ENCODE peak calls at places on chromosomes 2 and 18, in seven cellular contexts. V, L, O, M, A, R and H are unnamed samples.

GRCh38 chr2:219663116-219663762 is 35.8 kb downstream of the SLC4A3 start:
- DNase-seq in V (no peak), L (no peak), M (no peak), O (no peak), R (no peak), A (no peak), H (no peak)

GRCh38 chr2:224712346-224712745 is 3.8 kb downstream of the CCDC195 start:
- DNase-seq in L (no peak), O (peak), A (no peak), V (peak), R (no peak), M (peak), H (peak)

GRCh38 chr2:96661324-96661723 is 18.8 kb downstream of the FER1L5 start:
- DNase-seq in O (no peak), R (no peak), L (no peak), M (no peak), V (no peak), A (no peak), H (no peak)

GRCh38 chr2:165637396-165637795 is 156.7 kb downstream of the GALNT3 start:
- DNase-seq in V (no peak), M (peak), R (no peak), A (no peak), L (no peak), O (peak), H (no peak)

GRCh38 chr2:237743561-237744269 is 54.9 kb upstream of the RBM44 start:
- DNase-seq in V (peak), R (no peak), L (no peak), O (peak), M (no peak), A (no peak), H (no peak)

GRCh38 chr2:105328281-105329196 is 996 bp downstream of the TGFBRAP1 start:
- DNase-seq in A (no peak), V (no peak), M (peak), L (peak), R (no peak), O (peak), H (peak)

GRCh38 chr2:88227446-88227845 is 57.3 kb downstream of the THNSL2 start:
- DNase-seq in L (no peak), M (no peak), R (no peak), A (no peak), O (peak), V (peak), H (peak)

GRCh38 chr2:200782243-200782642 is 29.5 kb upstream of the BZW1 start:
- DNase-seq in A (no peak), O (peak), L (no peak), V (peak), M (peak), R (no peak), H (peak)

GRCh38 chr18:35816003-35816402 is 156.5 kb upstream of the RMP24 start:
- DNase-seq in A (no peak), R (no peak), L (no peak), O (no peak), M (no peak), V (no peak), H (no peak)

GRCh38 chr18:78833833-78834232 is 145.8 kb upstream of the SALL3 start:
- DNase-seq in A (no peak), V (no peak), L (no peak), R (no peak), M (no peak), O (no peak), H (no peak)

GRCh38 chr18:77658309-77658681 is 408.6 kb downstream of the GALR1 start:
- DNase-seq in M (no peak), L (no peak), R (no peak), O (no peak), A (no peak), V (no peak), H (no peak)

GRCh38 chr2:215929602-215930335 is 83.6 kb downstream of the MREG start:
- DNase-seq in R (no peak), A (no peak), M (peak), V (peak), L (no peak), O (peak), H (peak)

GRCh38 chr2:15560988-15561573 is at the start of gene NBAS:
- DNase-seq in R (peak), V (peak), A (peak), M (peak), L (peak), O (peak), H (peak)

GRCh38 chr2:206422493-206422892 is 20.8 kb upstream of the ADAM23 start:
- DNase-seq in A (no peak), R (no peak), O (no peak), M (peak), V (peak), L (no peak), H (no peak)

DNA sequence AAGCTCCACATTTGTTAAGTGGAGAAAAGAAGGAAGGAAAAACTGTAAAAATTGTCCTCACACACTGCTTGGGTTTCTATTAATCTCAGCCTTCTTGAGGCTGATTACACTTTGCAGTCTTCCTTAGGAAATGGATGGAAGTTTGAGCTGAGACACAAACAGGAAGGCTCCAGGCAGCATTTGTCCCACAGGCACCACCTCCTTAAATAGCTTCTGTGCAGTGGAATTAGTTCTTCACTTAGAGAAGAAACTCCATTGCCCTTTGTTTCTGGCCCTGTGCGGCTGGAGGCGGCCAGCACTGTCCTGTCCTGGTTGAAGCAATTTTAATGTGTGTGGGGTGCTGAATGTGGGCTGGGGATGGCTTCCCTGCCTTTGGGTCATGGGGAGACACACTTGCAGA is 44.3 kb downstream of the ARHGAP28 start:
- DNase-seq in L (no peak), M (no peak), R (no peak), A (no peak), V (no peak), O (no peak), H (no peak)
- H3K4me3 ChIP-seq in L (no peak), M (no peak), R (no peak), A (no peak), V (no peak), O (no peak), H (no peak)

GRCh38 chr2:160379399-160379798 is 114.2 kb downstream of the RBMS1 start:
- DNase-seq in M (peak), A (peak), V (peak), O (peak), L (no peak), R (no peak), H (peak)

GRCh38 chr2:160375802-160376469 is 117.7 kb downstream of the RBMS1 start:
- DNase-seq in L (peak), M (peak), V (no peak), O (no peak), A (no peak), R (no peak), H (peak)

GRCh38 chr2:160376576-160376975 is 117.0 kb downstream of the RBMS1 start:
- DNase-seq in A (no peak), L (no peak), M (peak), O (peak), R (no peak), V (peak), H (peak)

GRCh38 chr2:160375037-160375436 is 118.6 kb downstream of the RBMS1 start:
- DNase-seq in L (no peak), O (peak), R (no peak), A (no peak), M (peak), V (no peak), H (peak)

GRCh38 chr2:160377204-160377995 is 116.2 kb downstream of the RBMS1 start:
- DNase-seq in V (no peak), L (no peak), O (no peak), A (no peak), M (peak), R (no peak), H (peak)
- TF ChIP-seq CTCF in V (peak), L (no peak), O (peak), A (no peak), M (peak), R (no peak), H (peak)

DNA sequence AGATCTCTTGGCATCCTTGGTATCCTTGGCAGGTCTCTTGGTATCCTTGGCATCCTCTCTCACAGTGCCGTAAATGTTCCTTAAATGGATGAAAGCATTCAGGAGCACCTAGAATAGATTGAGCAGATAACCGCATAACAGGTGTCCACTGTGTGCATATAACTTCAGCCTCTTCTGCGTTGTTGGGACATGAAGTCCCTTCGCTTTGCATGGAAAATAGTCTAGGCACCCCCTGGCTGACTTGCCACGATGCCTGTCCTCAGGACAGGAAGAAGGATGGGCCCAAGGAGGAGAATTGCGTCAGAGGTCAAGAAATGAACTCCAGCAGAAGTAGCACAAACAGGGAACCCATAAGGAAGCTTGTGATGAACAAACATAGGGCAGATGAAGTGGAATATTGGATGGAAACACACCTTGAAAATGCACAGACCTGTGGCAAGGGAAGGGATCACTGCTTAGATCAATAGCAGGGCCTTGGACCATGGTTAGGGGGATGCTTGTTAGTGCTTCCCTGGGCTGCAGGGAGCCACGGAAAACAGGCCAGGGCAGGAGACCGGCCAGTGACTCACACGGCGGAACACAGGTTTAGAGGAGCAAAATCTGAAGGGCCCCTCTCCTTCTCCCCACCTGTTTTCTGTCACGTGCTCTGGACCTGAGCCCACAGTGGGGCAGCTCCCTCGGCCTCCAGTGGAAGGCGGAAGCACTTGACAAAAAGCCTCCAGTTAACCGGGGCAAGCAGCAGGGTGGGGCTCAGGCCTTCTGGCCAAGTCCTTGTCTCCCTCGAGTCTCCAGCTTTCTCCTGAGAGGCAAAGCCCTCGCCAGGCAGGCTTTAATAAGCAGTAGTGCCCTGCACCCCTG is 99.2 kb upstream of the ASAP2 start:
- DNase-seq in O (peak), L (no peak), R (no peak), M (peak), V (no peak), A (no peak), H (peak)
- H3K4me3 ChIP-seq in O (no peak), L (no peak), R (no peak), M (no peak), V (no peak), A (no peak), H (no peak)

GRCh38 chr18:42255908-42256765 is 301.1 kb downstream of the PIK3C3 start:
- DNase-seq in M (no peak), A (no peak), V (no peak), O (no peak), L (no peak), R (no peak), H (no peak)
- TF ChIP-seq CTCF in M (no peak), A (no peak), V (no peak), O (no peak), L (no peak), R (no peak), H (no peak)

DNA sequence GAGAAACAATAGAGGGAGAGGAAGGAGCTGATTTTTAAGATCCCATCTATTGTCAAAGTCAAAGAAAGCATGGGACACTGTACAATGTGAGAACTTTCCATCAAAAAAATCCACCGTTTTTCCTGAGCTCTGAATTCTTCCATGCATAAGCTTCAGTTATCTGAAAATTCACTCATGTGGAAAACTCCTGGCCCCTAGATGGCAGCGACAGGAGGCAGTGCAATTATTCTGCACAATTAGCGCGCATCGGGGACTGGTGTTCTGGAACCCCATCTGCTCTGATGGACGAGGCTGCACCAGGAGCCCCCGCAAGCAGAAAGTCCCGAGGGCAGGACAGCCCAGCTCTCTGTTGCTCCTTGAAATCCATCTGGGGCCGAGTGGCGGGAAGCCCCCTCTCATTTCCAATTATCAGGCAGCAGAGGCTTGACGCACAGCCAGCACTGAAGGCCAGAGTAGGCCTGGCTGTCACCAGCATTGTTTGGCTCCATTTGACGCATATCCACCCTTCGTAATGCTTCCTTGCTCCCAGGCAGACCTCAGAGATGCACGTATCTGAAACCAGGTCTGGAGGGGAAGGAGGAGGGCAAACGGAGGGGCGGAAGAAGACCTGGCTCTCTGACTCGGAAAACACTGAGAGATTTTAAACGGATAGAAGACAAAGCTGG is 70.0 kb downstream of the TNS1 start:
- DNase-seq in L (no peak), R (no peak), O (peak), V (no peak), M (no peak), A (no peak), H (peak)
- H3K4me3 ChIP-seq in L (no peak), R (no peak), O (no peak), V (no peak), M (no peak), A (no peak), H (no peak)

GRCh38 chr2:98185801-98186200 is 98.8 kb downstream of the VWA3B start:
- DNase-seq in L (no peak), A (no peak), V (no peak), R (no peak), M (no peak), O (no peak), H (no peak)

GRCh38 chr2:98187194-98187593 is 100.2 kb downstream of the VWA3B start:
- DNase-seq in M (no peak), V (no peak), L (no peak), O (no peak), R (no peak), A (no peak), H (no peak)

GRCh38 chr2:98191880-98192279 is 104.9 kb downstream of the VWA3B start:
- DNase-seq in L (no peak), A (no peak), R (no peak), V (no peak), M (no peak), O (no peak), H (no peak)

DNA sequence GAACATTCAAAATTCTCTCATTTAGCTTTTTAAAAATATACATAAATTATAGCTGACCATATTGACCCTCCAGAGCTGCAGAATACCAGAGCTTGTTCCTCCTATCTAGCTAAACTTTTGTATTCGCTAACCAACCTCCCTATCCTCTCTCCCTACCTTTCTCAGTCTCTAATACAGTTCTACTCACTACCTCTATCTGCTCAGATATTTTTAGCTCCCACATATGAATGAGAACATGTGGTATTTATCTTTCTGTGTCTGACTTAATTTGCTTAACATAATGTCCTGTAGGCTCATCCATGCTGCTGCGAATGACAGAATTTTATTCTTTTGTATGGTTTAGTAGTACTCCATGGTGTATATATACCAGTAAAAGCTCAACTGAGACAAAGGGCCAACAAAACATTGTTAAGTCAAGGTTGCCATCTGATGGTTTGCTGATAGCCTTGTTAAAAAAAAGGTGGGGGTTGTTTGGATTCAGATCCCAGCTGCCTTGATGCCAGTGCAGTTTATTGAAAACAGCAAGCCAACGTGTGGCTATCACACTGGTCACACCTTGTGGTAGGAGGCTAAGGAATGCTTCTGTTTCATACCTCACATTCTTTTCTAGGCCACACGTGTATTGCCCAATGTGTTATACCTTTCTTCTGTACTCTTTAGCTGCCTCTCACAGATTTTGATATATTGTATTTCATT is 101.5 kb downstream of the VWA3B start:
- DNase-seq in V (no peak), O (no peak), A (no peak), M (peak), R (no peak), L (no peak), H (peak)
- TF ChIP-seq CTCF in V (no peak), O (no peak), A (no peak), M (no peak), R (no peak), L (no peak), H (no peak)

GRCh38 chr2:59428940-59429339 is 1124.5 kb downstream of the BCL11A start:
- DNase-seq in R (no peak), L (no peak), A (no peak), M (no peak), O (no peak), V (no peak), H (no peak)

GRCh38 chr2:59425292-59425691 is 1128.2 kb downstream of the BCL11A start:
- DNase-seq in A (no peak), O (no peak), R (no peak), V (no peak), L (no peak), M (no peak), H (no peak)

DNA sequence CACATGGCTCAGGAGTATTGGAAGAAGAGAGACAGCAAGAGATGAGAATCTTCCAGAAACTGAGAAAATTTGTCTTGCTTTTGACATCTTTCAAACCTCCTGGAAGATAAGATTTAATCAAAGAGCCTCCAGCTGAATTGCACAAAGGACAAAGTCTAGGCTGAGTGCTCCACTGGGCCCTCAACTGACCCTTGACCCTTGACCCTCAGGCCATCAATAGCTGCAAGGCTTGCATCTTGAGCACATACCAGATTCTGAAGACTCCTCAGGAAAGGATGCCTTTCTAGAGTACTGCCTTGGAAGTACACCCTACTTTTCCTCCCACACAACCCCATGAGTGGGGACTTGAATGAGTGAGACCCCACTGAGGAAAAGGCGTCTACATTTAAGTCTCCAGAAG is 1125.5 kb downstream of the BCL11A start:
- DNase-seq in O (no peak), R (no peak), V (no peak), A (no peak), M (no peak), L (no peak), H (no peak)
- H3K4me3 ChIP-seq in O (no peak), R (no peak), V (no peak), A (no peak), M (no peak), L (no peak), H (no peak)

DNA sequence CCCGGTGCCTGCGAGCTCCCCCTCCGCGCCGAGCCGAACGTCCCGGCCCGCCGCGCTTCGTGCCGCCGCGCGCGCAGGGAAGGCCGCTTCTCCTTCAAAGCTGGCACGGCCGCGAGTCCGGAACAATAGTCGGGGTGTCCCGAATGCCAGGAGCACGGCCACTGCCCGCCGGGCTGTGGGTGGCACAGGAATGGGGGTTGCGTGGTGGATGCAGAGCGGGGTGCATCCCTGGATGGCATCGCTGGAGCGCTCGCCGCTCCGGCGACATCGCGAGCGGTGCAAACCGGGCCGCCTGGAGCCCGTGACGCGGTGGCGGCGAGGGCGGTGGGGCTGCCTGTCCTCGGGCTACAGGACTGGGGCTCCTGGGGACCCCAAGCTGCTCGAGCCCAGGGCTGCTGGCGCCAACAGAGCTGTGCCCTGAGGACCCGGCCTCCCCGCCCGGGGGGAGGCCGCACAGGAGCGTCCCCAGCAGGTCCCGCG is 1.1 kb upstream of the SATB2 start:
- DNase-seq in M (no peak), O (peak), V (no peak), R (no peak), L (no peak), A (no peak), H (peak)
- TF ChIP-seq CTCF in M (no peak), O (no peak), V (no peak), R (no peak), L (no peak), A (no peak), H (no peak)